ENCODE peak calls at places on chromosomes 2 and 18, in six cellular contexts. B, U, A, J, E and X are unnamed samples.

GRCh38 chr2:237732790-237733349 is 65.7 kb upstream of the RBM44 start:
- DNase-seq in E (no peak), A (peak), U (no peak), B (no peak), J (no peak), X (no peak)

GRCh38 chr2:68336192-68336591 is 16.4 kb upstream of the CNRIP1 start:
- DNase-seq in U (no peak), J (no peak), E (no peak), B (peak), A (no peak), X (no peak)

GRCh38 chr2:235206980-235207579 is 255.3 kb downstream of the SH3BP4 start:
- DNase-seq in U (no peak), E (no peak), B (no peak), J (no peak), A (no peak), X (peak)

GRCh38 chr2:38590053-38590452 is 12.7 kb downstream of the HNRNPLL start:
- DNase-seq in U (no peak), B (peak), E (no peak), J (no peak), A (no peak), X (no peak)

GRCh38 chr2:237669628-237670351 is 42.4 kb downstream of the LRRFIP1 start:
- DNase-seq in E (no peak), U (no peak), J (peak), A (no peak), B (no peak), X (peak)

GRCh38 chr18:69557246-69557781 is 156.6 kb downstream of the DOK6 start:
- DNase-seq in E (no peak), B (no peak), J (no peak), U (peak), A (peak), X (no peak)

GRCh38 chr2:64839844-64840243 is 149.4 kb upstream of the SLC1A4 start:
- DNase-seq in E (no peak), A (no peak), U (no peak), B (no peak), J (no peak), X (peak)

GRCh38 chr2:204486855-204487254 is 58.4 kb upstream of the PARD3B start:
- DNase-seq in E (no peak), A (no peak), B (peak), J (no peak), U (no peak), X (no peak)

GRCh38 chr2:178119181-178119922 is 7.1 kb downstream of the RBM45 start:
- DNase-seq in E (no peak), A (no peak), B (no peak), J (no peak), U (no peak), X (no peak)

GRCh38 chr2:158778243-158778642 is 16.9 kb upstream of the DAPL1 start:
- DNase-seq in A (no peak), B (peak), E (no peak), U (no peak), J (no peak), X (no peak)

GRCh38 chr2:97662895-97663625 is 784 bp downstream of the ACTR1B start:
- DNase-seq in B (peak), J (peak), U (peak), E (peak), A (peak), X (peak)

GRCh38 chr2:100178085-100178788 is 35.8 kb upstream of the AFF3 start:
- DNase-seq in J (peak), E (peak), U (peak), B (peak), A (peak), X (peak)

GRCh38 chr18:22082408-22082807 is 87.0 kb upstream of the GATA6 start:
- DNase-seq in J (no peak), E (no peak), U (no peak), A (no peak), B (no peak), X (no peak)

GRCh38 chr18:23667114-23667513 is 4.4 kb upstream of the ANKRD29 start:
- DNase-seq in U (no peak), E (no peak), B (no peak), J (no peak), A (no peak), X (peak)

GRCh38 chr2:100673115-100673514 is 110.3 kb downstream of the PDCL3 start:
- DNase-seq in A (no peak), B (no peak), J (no peak), U (no peak), E (no peak), X (no peak)

GRCh38 chr18:45373286-45373880 is 241.9 kb upstream of the SLC14A2 start:
- DNase-seq in E (no peak), A (no peak), U (no peak), J (no peak), B (no peak), X (no peak)

GRCh38 chr18:45617284-45617683 is 2.0 kb downstream of the SLC14A2 start:
- DNase-seq in U (no peak), E (peak), J (peak), A (no peak), B (peak), X (no peak)

GRCh38 chr2:109098251-109098920 is 30.6 kb upstream of the SH3RF3 start:
- DNase-seq in U (no peak), J (no peak), B (peak), A (no peak), E (peak), X (no peak)

GRCh38 chr2:45301307-45302010 is 292.2 kb upstream of the SIX2 start:
- DNase-seq in U (no peak), E (no peak), B (no peak), J (no peak), A (no peak), X (no peak)

GRCh38 chr2:231000211-231000904 is 4.4 kb downstream of the SPATA3 start:
- DNase-seq in J (no peak), B (peak), U (no peak), E (no peak), A (peak), X (no peak)

GRCh38 chr18:79337184-79337583 is 58.5 kb upstream of the NFATC1 start:
- DNase-seq in A (no peak), U (no peak), J (no peak), E (no peak), B (no peak), X (no peak)

GRCh38 chr2:9473985-9474360 is 378 bp upstream of the IAH1 start:
- DNase-seq in A (no peak), E (no peak), J (peak), B (no peak), U (no peak), X (no peak)

GRCh38 chr2:225103737-225104141 is 61.5 kb upstream of the DOCK10 start:
- DNase-seq in B (peak), A (no peak), J (no peak), E (no peak), U (no peak), X (no peak)

GRCh38 chr2:192218970-192219369 is 24.2 kb upstream of the TMEFF2 start:
- DNase-seq in J (no peak), E (no peak), U (no peak), A (no peak), B (no peak), X (no peak)

GRCh38 chr2:240412211-240412830 is 23.1 kb upstream of the GPC1 start:
- DNase-seq in B (no peak), J (no peak), E (no peak), A (no peak), U (no peak), X (no peak)

GRCh38 chr2:130975729-130976128 is 117.5 kb downstream of the FAM168B start:
- DNase-seq in J (no peak), B (no peak), U (no peak), E (no peak), A (no peak), X (no peak)

GRCh38 chr2:85018049-85018447 is 47.1 kb downstream of the KCMF1 start:
- DNase-seq in E (no peak), J (no peak), U (no peak), A (no peak), B (no peak), X (no peak)

GRCh38 chr2:89845532-89845931 is 1154.1 kb downstream of the RPIA start:
- DNase-seq in E (no peak), J (no peak), B (no peak), A (no peak), U (no peak), X (no peak)

GRCh38 chr18:72584787-72585186 is 40.6 kb upstream of the CBLN2 start:
- DNase-seq in U (no peak), A (no peak), J (no peak), E (no peak), B (no peak), X (no peak)

GRCh38 chr2:157304811-157305712 is 20.6 kb downstream of the ERMN start:
- DNase-seq in A (no peak), B (peak), J (no peak), U (no peak), E (no peak), X (no peak)

GRCh38 chr2:77521931-77522470 is at the start of gene LRRTM4:
- DNase-seq in A (peak), E (no peak), U (peak), B (no peak), J (peak), X (no peak)

DNA sequence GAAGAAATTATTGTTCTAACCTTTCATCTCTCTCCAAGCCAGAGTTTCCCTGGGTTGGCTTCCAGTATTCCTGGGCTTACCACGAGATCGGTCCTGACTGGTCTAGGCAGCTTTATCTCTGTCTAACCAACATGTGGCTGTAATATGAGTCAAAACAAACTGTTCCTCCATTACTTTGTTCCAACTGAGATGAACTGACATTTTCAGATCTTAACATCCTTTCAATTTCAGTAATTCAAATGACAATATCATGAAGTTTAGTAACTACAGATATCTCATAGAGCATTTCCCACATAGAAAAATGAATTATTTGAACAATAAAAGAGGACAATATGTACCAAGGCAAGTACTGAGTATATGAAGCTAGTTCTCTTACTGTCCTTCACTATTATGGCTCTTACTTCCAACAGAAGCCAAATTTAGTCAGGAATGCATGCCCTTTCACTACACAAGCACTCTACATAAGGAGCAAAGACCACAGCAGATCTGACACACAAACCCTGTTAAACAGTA is 15.5 kb downstream of the SLC25A12 start:
- DNase-seq in E (no peak), J (peak), A (no peak), U (no peak), B (no peak), X (no peak)
- H3K4me2 ChIP-seq in E (no peak), J (no peak), A (no peak), U (no peak), B (no peak), X (no peak)

GRCh38 chr2:171432206-171432968 is 1.4 kb downstream of the METTL8 start:
- DNase-seq in A (no peak), B (no peak), J (no peak), U (no peak), E (no peak), X (no peak)

GRCh38 chr2:171433763-171434670 is at the start of the genes DCAF17 and METTL8:
- DNase-seq in B (peak), E (peak), U (peak), J (peak), A (peak), X (peak)

GRCh38 chr2:171432969-171433762 is 624 bp downstream of the METTL8 start:
- DNase-seq in A (peak), U (no peak), J (peak), E (peak), B (peak), X (peak)

GRCh38 chr2:171430516-171431410 is 3.0 kb downstream of the METTL8 start:
- DNase-seq in E (no peak), U (no peak), B (no peak), J (no peak), A (no peak), X (peak)

DNA sequence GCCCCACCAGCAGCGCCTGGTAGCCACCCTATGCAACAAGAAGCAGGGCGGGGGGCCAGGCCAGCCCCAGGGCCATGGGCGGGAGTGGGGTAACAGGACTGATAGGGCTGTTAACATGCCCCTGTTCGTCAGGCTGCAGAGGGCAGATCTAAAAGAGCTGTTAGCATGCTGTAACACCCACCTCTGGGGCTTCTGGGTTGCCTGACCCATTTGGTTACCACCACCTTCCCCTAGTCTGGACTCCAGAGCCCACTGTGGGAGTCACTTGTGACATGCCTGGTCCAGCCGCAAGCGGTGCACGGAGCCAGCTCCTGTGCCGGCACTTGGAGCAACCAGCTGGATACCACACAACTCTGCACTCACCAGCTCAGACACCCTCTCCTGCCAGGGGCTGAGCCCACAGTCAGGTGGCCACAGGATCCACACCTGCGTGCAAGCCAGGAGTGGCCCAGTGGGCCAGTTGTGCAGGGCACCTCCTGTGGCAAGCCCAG is 2.1 kb downstream of the METTL8 start:
- DNase-seq in E (no peak), A (no peak), J (no peak), B (no peak), U (no peak), X (no peak)
- H3K4me2 ChIP-seq in E (peak), A (peak), J (peak), B (peak), U (no peak), X (peak)

GRCh38 chr18:10401930-10402329 is 52.5 kb upstream of the APCDD1 start:
- DNase-seq in E (no peak), A (no peak), J (no peak), B (no peak), U (no peak), X (no peak)

GRCh38 chr18:10404148-10404547 is 50.3 kb upstream of the APCDD1 start:
- DNase-seq in J (no peak), B (no peak), E (no peak), U (peak), A (no peak), X (no peak)

GRCh38 chr18:10401489-10401888 is 52.9 kb upstream of the APCDD1 start:
- DNase-seq in U (no peak), J (no peak), E (no peak), A (no peak), B (no peak), X (no peak)

GRCh38 chr18:10403675-10404074 is 50.8 kb upstream of the APCDD1 start:
- DNase-seq in B (no peak), J (no peak), A (no peak), E (no peak), U (peak), X (no peak)

GRCh38 chr18:10402876-10403559 is 51.4 kb upstream of the APCDD1 start:
- DNase-seq in A (no peak), J (no peak), E (no peak), U (no peak), B (no peak), X (no peak)
- H3K4me2 ChIP-seq in A (no peak), J (no peak), E (no peak), U (no peak), B (no peak), X (no peak)

GRCh38 chr18:55401638-55402191 is 186.3 kb downstream of the TCF4 start:
- DNase-seq in A (peak), U (peak), E (no peak), J (peak), B (no peak), X (no peak)

GRCh38 chr18:55404811-55405654 is 183.0 kb downstream of the TCF4 start:
- DNase-seq in U (no peak), E (no peak), A (no peak), B (no peak), J (no peak), X (no peak)

GRCh38 chr18:55402731-55403405 is 185.1 kb downstream of the TCF4 start:
- DNase-seq in A (no peak), J (no peak), U (no peak), B (no peak), E (no peak), X (no peak)

GRCh38 chr18:55404136-55404810 is 183.7 kb downstream of the TCF4 start:
- DNase-seq in A (no peak), B (no peak), U (no peak), E (no peak), J (no peak), X (no peak)

GRCh38 chr18:55403555-55403954 is 184.4 kb downstream of the TCF4 start:
- DNase-seq in B (no peak), A (no peak), J (no peak), E (no peak), U (no peak), X (no peak)
- H3K4me2 ChIP-seq in B (no peak), A (peak), J (peak), E (no peak), U (no peak), X (no peak)

GRCh38 chr2:226758886-226759660 is 40.5 kb downstream of the IRS1 start:
- DNase-seq in J (no peak), E (no peak), A (no peak), B (peak), U (no peak), X (no peak)
- H3K4me2 ChIP-seq in J (peak), E (no peak), A (no peak), B (peak), U (no peak), X (no peak)

DNA sequence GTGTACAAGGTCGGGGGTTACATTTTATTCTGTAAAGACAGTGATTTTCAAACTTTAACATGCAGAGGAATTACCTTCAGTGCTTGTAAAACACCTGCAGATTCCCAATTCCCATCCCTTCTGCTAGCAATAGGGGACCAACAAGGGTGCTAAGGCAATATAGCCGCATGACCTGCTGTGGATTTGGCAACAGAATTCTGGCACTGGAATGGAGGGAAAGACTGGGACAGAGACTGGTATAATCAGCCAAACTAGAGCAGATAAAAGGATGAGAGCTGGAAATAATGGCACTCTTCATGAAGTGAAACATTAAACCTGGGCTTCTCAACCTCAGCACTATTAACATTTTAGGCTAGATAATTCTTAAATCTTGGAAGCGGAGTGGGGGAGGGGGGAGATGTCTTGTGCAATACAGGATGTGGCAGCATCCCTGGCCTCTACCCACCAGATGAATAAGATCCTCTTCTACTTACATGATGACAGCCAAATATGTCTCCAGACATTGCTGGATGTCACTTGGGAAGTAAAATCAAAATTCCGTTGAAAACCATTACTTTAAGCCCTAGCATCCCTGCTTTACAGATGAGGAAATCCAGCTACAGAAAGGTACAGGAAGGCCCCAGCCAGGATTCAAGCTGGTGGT is 1.8 kb downstream of the EVA1A start:
- DNase-seq in B (no peak), U (no peak), E (no peak), J (no peak), A (no peak), X (no peak)
- H3K4me2 ChIP-seq in B (peak), U (no peak), E (peak), J (peak), A (peak), X (no peak)